ENCODE peak calls at places on chromosomes 4 and X, in ten cellular contexts. One of them, this sample, is unnamed.

GRCh38 chrX:46791927-46792825 is 33.3 kb upstream of the SLC9A7 start:
- DNase-seq in mammary epithelial cell: peak; percentile 91
- DNase-seq in ACHN: peak; percentile 58
- DNase-seq in MG63: peak; percentile 87
- DNase-seq in fibroblast of the aortic adventitia: peak; percentile 95
- DNase-seq in non-pigmented ciliary epithelial cell: peak; percentile 76
- DNase-seq in Caki2: peak; percentile 61
- DNase-seq in AML-193: peak; percentile 76
- DNase-seq in stimulated activated CD8-positive, alpha-beta memory T cell treated with anti-CD3 and anti-CD28 coated beads, Interleukin-15, amount 100 ng/mL, for 4 hours: no peak
- DNase-seq in putamen: no peak
- DNase-seq in this sample: peak; percentile 94

GRCh38 chr4:48509543-48509942 is 19.5 kb downstream of the ZAR1 start:
- DNase-seq in mammary epithelial cell: no peak
- DNase-seq in ACHN: no peak
- DNase-seq in MG63: no peak
- DNase-seq in fibroblast of the aortic adventitia: no peak
- DNase-seq in non-pigmented ciliary epithelial cell: no peak
- DNase-seq in Caki2: no peak
- DNase-seq in AML-193: no peak
- DNase-seq in stimulated activated CD8-positive, alpha-beta memory T cell treated with anti-CD3 and anti-CD28 coated beads, Interleukin-15, amount 100 ng/mL, for 4 hours: no peak
- DNase-seq in putamen: peak; percentile 43
- DNase-seq in this sample: no peak

GRCh38 chrX:143455045-143455444 is 62.2 kb downstream of the SPANXN3 start:
- DNase-seq in mammary epithelial cell: no peak
- DNase-seq in ACHN: no peak
- DNase-seq in MG63: peak; percentile 19
- DNase-seq in fibroblast of the aortic adventitia: no peak
- DNase-seq in non-pigmented ciliary epithelial cell: no peak
- DNase-seq in Caki2: peak; percentile 30
- DNase-seq in AML-193: no peak
- DNase-seq in stimulated activated CD8-positive, alpha-beta memory T cell treated with anti-CD3 and anti-CD28 coated beads, Interleukin-15, amount 100 ng/mL, for 4 hours: no peak
- DNase-seq in putamen: no peak
- DNase-seq in this sample: no peak

GRCh38 chr4:121734576-121734975 is 30.4 kb downstream of the SMIM43 start:
- DNase-seq in mammary epithelial cell: no peak
- DNase-seq in ACHN: no peak
- DNase-seq in MG63: no peak
- DNase-seq in fibroblast of the aortic adventitia: no peak
- DNase-seq in non-pigmented ciliary epithelial cell: no peak
- DNase-seq in Caki2: no peak
- DNase-seq in AML-193: no peak
- DNase-seq in stimulated activated CD8-positive, alpha-beta memory T cell treated with anti-CD3 and anti-CD28 coated beads, Interleukin-15, amount 100 ng/mL, for 4 hours: no peak
- DNase-seq in putamen: no peak
- DNase-seq in this sample: no peak

GRCh38 chr4:8279321-8280157 is 10.0 kb downstream of the HTRA3 start:
- DNase-seq in mammary epithelial cell: no peak
- DNase-seq in ACHN: no peak
- DNase-seq in MG63: no peak
- DNase-seq in fibroblast of the aortic adventitia: no peak
- DNase-seq in non-pigmented ciliary epithelial cell: no peak
- DNase-seq in Caki2: no peak
- DNase-seq in AML-193: no peak
- DNase-seq in stimulated activated CD8-positive, alpha-beta memory T cell treated with anti-CD3 and anti-CD28 coated beads, Interleukin-15, amount 100 ng/mL, for 4 hours: no peak
- DNase-seq in putamen: no peak
- DNase-seq in this sample: no peak

GRCh38 chrX:16646366-16647168 is 3.4 kb upstream of the S100G start:
- DNase-seq in mammary epithelial cell: no peak
- DNase-seq in ACHN: no peak
- DNase-seq in MG63: no peak
- DNase-seq in fibroblast of the aortic adventitia: no peak
- DNase-seq in non-pigmented ciliary epithelial cell: no peak
- DNase-seq in Caki2: no peak
- DNase-seq in AML-193: no peak
- DNase-seq in stimulated activated CD8-positive, alpha-beta memory T cell treated with anti-CD3 and anti-CD28 coated beads, Interleukin-15, amount 100 ng/mL, for 4 hours: no peak
- DNase-seq in putamen: no peak
- DNase-seq in this sample: no peak

GRCh38 chr4:76078033-76078613 is 3.6 kb downstream of the ART3 start:
- DNase-seq in mammary epithelial cell: no peak
- DNase-seq in ACHN: no peak
- DNase-seq in MG63: no peak
- DNase-seq in fibroblast of the aortic adventitia: no peak
- DNase-seq in non-pigmented ciliary epithelial cell: no peak
- DNase-seq in Caki2: no peak
- DNase-seq in AML-193: no peak
- DNase-seq in stimulated activated CD8-positive, alpha-beta memory T cell treated with anti-CD3 and anti-CD28 coated beads, Interleukin-15, amount 100 ng/mL, for 4 hours: no peak
- DNase-seq in putamen: no peak
- DNase-seq in this sample: no peak

GRCh38 chrX:20680998-20681397 is 414.3 kb upstream of the RPS6KA3 start:
- DNase-seq in mammary epithelial cell: no peak
- DNase-seq in ACHN: no peak
- DNase-seq in MG63: no peak
- DNase-seq in fibroblast of the aortic adventitia: peak; percentile 2
- DNase-seq in non-pigmented ciliary epithelial cell: no peak
- DNase-seq in Caki2: no peak
- DNase-seq in AML-193: no peak
- DNase-seq in stimulated activated CD8-positive, alpha-beta memory T cell treated with anti-CD3 and anti-CD28 coated beads, Interleukin-15, amount 100 ng/mL, for 4 hours: no peak
- DNase-seq in putamen: no peak
- DNase-seq in this sample: no peak

GRCh38 chrX:27085346-27085745 is 377.8 kb downstream of the PPP4R3C start:
- DNase-seq in mammary epithelial cell: no peak
- DNase-seq in ACHN: no peak
- DNase-seq in MG63: no peak
- DNase-seq in fibroblast of the aortic adventitia: no peak
- DNase-seq in non-pigmented ciliary epithelial cell: no peak
- DNase-seq in Caki2: no peak
- DNase-seq in AML-193: no peak
- DNase-seq in stimulated activated CD8-positive, alpha-beta memory T cell treated with anti-CD3 and anti-CD28 coated beads, Interleukin-15, amount 100 ng/mL, for 4 hours: no peak
- DNase-seq in putamen: no peak
- DNase-seq in this sample: no peak

GRCh38 chr4:42638993-42639392 is 17.9 kb downstream of the ATP8A1 start:
- DNase-seq in mammary epithelial cell: no peak
- DNase-seq in ACHN: no peak
- DNase-seq in MG63: no peak
- DNase-seq in fibroblast of the aortic adventitia: no peak
- DNase-seq in non-pigmented ciliary epithelial cell: no peak
- DNase-seq in Caki2: no peak
- DNase-seq in AML-193: no peak
- DNase-seq in stimulated activated CD8-positive, alpha-beta memory T cell treated with anti-CD3 and anti-CD28 coated beads, Interleukin-15, amount 100 ng/mL, for 4 hours: no peak
- DNase-seq in putamen: no peak
- DNase-seq in this sample: no peak

GRCh38 chr4:158722291-158722916 is 792 bp downstream of the PPID start:
- DNase-seq in mammary epithelial cell: peak; percentile 59
- DNase-seq in ACHN: peak; percentile 20
- DNase-seq in MG63: peak; percentile 67
- DNase-seq in fibroblast of the aortic adventitia: peak; percentile 58
- DNase-seq in non-pigmented ciliary epithelial cell: no peak
- DNase-seq in Caki2: peak; percentile 32
- DNase-seq in AML-193: no peak
- DNase-seq in stimulated activated CD8-positive, alpha-beta memory T cell treated with anti-CD3 and anti-CD28 coated beads, Interleukin-15, amount 100 ng/mL, for 4 hours: no peak
- DNase-seq in putamen: peak; percentile 40
- DNase-seq in this sample: peak; percentile 12

GRCh38 chrX:63470506-63470905 is 119.4 kb upstream of the SPIN4 start:
- DNase-seq in mammary epithelial cell: no peak
- DNase-seq in ACHN: no peak
- DNase-seq in MG63: no peak
- DNase-seq in fibroblast of the aortic adventitia: no peak
- DNase-seq in non-pigmented ciliary epithelial cell: no peak
- DNase-seq in Caki2: no peak
- DNase-seq in AML-193: no peak
- DNase-seq in stimulated activated CD8-positive, alpha-beta memory T cell treated with anti-CD3 and anti-CD28 coated beads, Interleukin-15, amount 100 ng/mL, for 4 hours: no peak
- DNase-seq in putamen: no peak
- DNase-seq in this sample: no peak

GRCh38 chrX:134774190-134775048 is 116.1 kb upstream of the PLAC1 start:
- DNase-seq in mammary epithelial cell: no peak
- DNase-seq in ACHN: no peak
- DNase-seq in MG63: no peak
- DNase-seq in fibroblast of the aortic adventitia: no peak
- DNase-seq in non-pigmented ciliary epithelial cell: no peak
- DNase-seq in Caki2: peak; percentile 49
- DNase-seq in AML-193: no peak
- DNase-seq in stimulated activated CD8-positive, alpha-beta memory T cell treated with anti-CD3 and anti-CD28 coated beads, Interleukin-15, amount 100 ng/mL, for 4 hours: no peak
- DNase-seq in putamen: no peak
- DNase-seq in this sample: no peak

GRCh38 chr4:127732623-127733199 is 2.5 kb downstream of the SLC25A31 start:
- DNase-seq in mammary epithelial cell: peak; percentile 27
- DNase-seq in ACHN: peak; percentile 48
- DNase-seq in MG63: no peak
- DNase-seq in fibroblast of the aortic adventitia: peak; percentile 72
- DNase-seq in non-pigmented ciliary epithelial cell: peak; percentile 6
- DNase-seq in Caki2: peak; percentile 40
- DNase-seq in AML-193: peak; percentile 50
- DNase-seq in stimulated activated CD8-positive, alpha-beta memory T cell treated with anti-CD3 and anti-CD28 coated beads, Interleukin-15, amount 100 ng/mL, for 4 hours: no peak
- DNase-seq in putamen: peak; percentile 24
- DNase-seq in this sample: no peak

GRCh38 chr4:85445058-85445639 is 29.8 kb upstream of the ARHGAP24 start:
- DNase-seq in mammary epithelial cell: no peak
- DNase-seq in ACHN: no peak
- DNase-seq in MG63: no peak
- DNase-seq in fibroblast of the aortic adventitia: peak; percentile 33
- DNase-seq in non-pigmented ciliary epithelial cell: no peak
- DNase-seq in Caki2: no peak
- DNase-seq in AML-193: no peak
- DNase-seq in stimulated activated CD8-positive, alpha-beta memory T cell treated with anti-CD3 and anti-CD28 coated beads, Interleukin-15, amount 100 ng/mL, for 4 hours: no peak
- DNase-seq in putamen: no peak
- DNase-seq in this sample: no peak

GRCh38 chr4:36039031-36039430 is 205.3 kb downstream of the ARAP2 start:
- DNase-seq in mammary epithelial cell: no peak
- DNase-seq in ACHN: no peak
- DNase-seq in MG63: no peak
- DNase-seq in fibroblast of the aortic adventitia: no peak
- DNase-seq in non-pigmented ciliary epithelial cell: no peak
- DNase-seq in Caki2: no peak
- DNase-seq in AML-193: no peak
- DNase-seq in stimulated activated CD8-positive, alpha-beta memory T cell treated with anti-CD3 and anti-CD28 coated beads, Interleukin-15, amount 100 ng/mL, for 4 hours: no peak
- DNase-seq in putamen: no peak
- DNase-seq in this sample: no peak

GRCh38 chrX:68717663-68718442 is 70.4 kb downstream of the STARD8 start:
- DNase-seq in mammary epithelial cell: no peak
- DNase-seq in ACHN: no peak
- DNase-seq in MG63: no peak
- DNase-seq in fibroblast of the aortic adventitia: no peak
- DNase-seq in non-pigmented ciliary epithelial cell: no peak
- DNase-seq in Caki2: no peak
- DNase-seq in AML-193: no peak
- DNase-seq in stimulated activated CD8-positive, alpha-beta memory T cell treated with anti-CD3 and anti-CD28 coated beads, Interleukin-15, amount 100 ng/mL, for 4 hours: no peak
- DNase-seq in putamen: no peak
- DNase-seq in this sample: no peak

GRCh38 chr4:134282680-134283079 is 81.1 kb upstream of the PABPC4L start:
- DNase-seq in mammary epithelial cell: no peak
- DNase-seq in ACHN: no peak
- DNase-seq in MG63: no peak
- DNase-seq in fibroblast of the aortic adventitia: no peak
- DNase-seq in non-pigmented ciliary epithelial cell: no peak
- DNase-seq in Caki2: no peak
- DNase-seq in AML-193: no peak
- DNase-seq in stimulated activated CD8-positive, alpha-beta memory T cell treated with anti-CD3 and anti-CD28 coated beads, Interleukin-15, amount 100 ng/mL, for 4 hours: no peak
- DNase-seq in putamen: no peak
- DNase-seq in this sample: no peak

GRCh38 chr4:47913328-47913727 is 1.1 kb downstream of the NFXL1 start:
- DNase-seq in mammary epithelial cell: peak; percentile 51
- DNase-seq in ACHN: peak; percentile 14
- DNase-seq in MG63: no peak
- DNase-seq in fibroblast of the aortic adventitia: peak; percentile 34
- DNase-seq in non-pigmented ciliary epithelial cell: no peak
- DNase-seq in Caki2: peak; percentile 27
- DNase-seq in AML-193: no peak
- DNase-seq in stimulated activated CD8-positive, alpha-beta memory T cell treated with anti-CD3 and anti-CD28 coated beads, Interleukin-15, amount 100 ng/mL, for 4 hours: no peak
- DNase-seq in putamen: no peak
- DNase-seq in this sample: peak; percentile 39

GRCh38 chrX:45479835-45480422 is 279.3 kb upstream of the DIPK2B start:
- DNase-seq in mammary epithelial cell: peak; percentile 99
- DNase-seq in ACHN: peak; percentile 66
- DNase-seq in MG63: peak; percentile 64
- DNase-seq in fibroblast of the aortic adventitia: peak; percentile 85
- DNase-seq in non-pigmented ciliary epithelial cell: peak; percentile 84
- DNase-seq in Caki2: peak; percentile 92
- DNase-seq in AML-193: no peak
- DNase-seq in stimulated activated CD8-positive, alpha-beta memory T cell treated with anti-CD3 and anti-CD28 coated beads, Interleukin-15, amount 100 ng/mL, for 4 hours: no peak
- DNase-seq in putamen: no peak
- DNase-seq in this sample: peak; percentile 81

This sample was measured in Daoy.